ENCODE peak calls at places on chromosomes 16 and 17, in four cellular contexts. One of them, this sample, is unnamed.
A peak's percentile ranks its signal among the peaks of the same experiment; 100 is the strongest.

GRCh38 chr16:13529193-13529982 is 390.6 kb upstream of the ERCC4 start:
- DNase-seq in activated effector memory CD4-positive, alpha-beta T cell treated with Interleukin-2 at 50 U/mL for 16 hours: no peak
- DNase-seq in stimulated activated CD4-positive, alpha-beta T cell treated with anti-CD3 and anti-CD28 coated beads, Interleukin-2, amount 100 ng/mL, for 48 hours: no peak
- DNase-seq in ACHN: no peak
- DNase-seq in this sample: no peak

GRCh38 chr17:36001109-36001735 is at the start of gene CCL15:
- DNase-seq in activated effector memory CD4-positive, alpha-beta T cell treated with Interleukin-2 at 50 U/mL for 16 hours: no peak
- DNase-seq in stimulated activated CD4-positive, alpha-beta T cell treated with anti-CD3 and anti-CD28 coated beads, Interleukin-2, amount 100 ng/mL, for 48 hours: no peak
- DNase-seq in ACHN: no peak
- DNase-seq in this sample: no peak

GRCh38 chr16:12801511-12802042 is 2.1 kb downstream of the CPPED1 start:
- DNase-seq in activated effector memory CD4-positive, alpha-beta T cell treated with Interleukin-2 at 50 U/mL for 16 hours: no peak
- DNase-seq in stimulated activated CD4-positive, alpha-beta T cell treated with anti-CD3 and anti-CD28 coated beads, Interleukin-2, amount 100 ng/mL, for 48 hours: no peak
- DNase-seq in ACHN: no peak
- DNase-seq in this sample: no peak

GRCh38 chr16:87178177-87178863 is 138.9 kb downstream of the C16orf95 start:
- DNase-seq in activated effector memory CD4-positive, alpha-beta T cell treated with Interleukin-2 at 50 U/mL for 16 hours: no peak
- DNase-seq in stimulated activated CD4-positive, alpha-beta T cell treated with anti-CD3 and anti-CD28 coated beads, Interleukin-2, amount 100 ng/mL, for 48 hours: no peak
- DNase-seq in ACHN: no peak
- DNase-seq in this sample: no peak

GRCh38 chr16:89395150-89396142 is 94.9 kb downstream of the ANKRD11 start:
- DNase-seq in activated effector memory CD4-positive, alpha-beta T cell treated with Interleukin-2 at 50 U/mL for 16 hours: no peak
- DNase-seq in stimulated activated CD4-positive, alpha-beta T cell treated with anti-CD3 and anti-CD28 coated beads, Interleukin-2, amount 100 ng/mL, for 48 hours: no peak
- DNase-seq in ACHN: peak; percentile 100
- DNase-seq in this sample: no peak

GRCh38 chr17:68238894-68239293 is 8.9 kb upstream of the AMZ2 start:
- DNase-seq in activated effector memory CD4-positive, alpha-beta T cell treated with Interleukin-2 at 50 U/mL for 16 hours: no peak
- DNase-seq in stimulated activated CD4-positive, alpha-beta T cell treated with anti-CD3 and anti-CD28 coated beads, Interleukin-2, amount 100 ng/mL, for 48 hours: no peak
- DNase-seq in ACHN: no peak
- DNase-seq in this sample: no peak

GRCh38 chr16:57952909-57953308 is 18.0 kb downstream of the CNGB1 start:
- DNase-seq in activated effector memory CD4-positive, alpha-beta T cell treated with Interleukin-2 at 50 U/mL for 16 hours: no peak
- DNase-seq in stimulated activated CD4-positive, alpha-beta T cell treated with anti-CD3 and anti-CD28 coated beads, Interleukin-2, amount 100 ng/mL, for 48 hours: no peak
- DNase-seq in ACHN: no peak
- DNase-seq in this sample: no peak

GRCh38 chr16:56349711-56350161 is 75.6 kb downstream of the AMFR start:
- DNase-seq in activated effector memory CD4-positive, alpha-beta T cell treated with Interleukin-2 at 50 U/mL for 16 hours: no peak
- DNase-seq in stimulated activated CD4-positive, alpha-beta T cell treated with anti-CD3 and anti-CD28 coated beads, Interleukin-2, amount 100 ng/mL, for 48 hours: no peak
- DNase-seq in ACHN: no peak
- DNase-seq in this sample: no peak

GRCh38 chr16:1762879-1763520 is 8.3 kb downstream of the NME3 start:
- DNase-seq in activated effector memory CD4-positive, alpha-beta T cell treated with Interleukin-2 at 50 U/mL for 16 hours: no peak
- DNase-seq in stimulated activated CD4-positive, alpha-beta T cell treated with anti-CD3 and anti-CD28 coated beads, Interleukin-2, amount 100 ng/mL, for 48 hours: no peak
- DNase-seq in ACHN: no peak
- DNase-seq in this sample: no peak

GRCh38 chr16:30921748-30922419 is 1.5 kb upstream of the FBXL19 start:
- DNase-seq in activated effector memory CD4-positive, alpha-beta T cell treated with Interleukin-2 at 50 U/mL for 16 hours: peak; percentile 78
- DNase-seq in stimulated activated CD4-positive, alpha-beta T cell treated with anti-CD3 and anti-CD28 coated beads, Interleukin-2, amount 100 ng/mL, for 48 hours: peak; percentile 87
- DNase-seq in ACHN: peak; percentile 92
- DNase-seq in this sample: peak; percentile 85

GRCh38 chr17:2710804-2711607 is 558 bp downstream of the CLUH start:
- DNase-seq in activated effector memory CD4-positive, alpha-beta T cell treated with Interleukin-2 at 50 U/mL for 16 hours: no peak
- DNase-seq in stimulated activated CD4-positive, alpha-beta T cell treated with anti-CD3 and anti-CD28 coated beads, Interleukin-2, amount 100 ng/mL, for 48 hours: no peak
- DNase-seq in ACHN: peak; percentile 55
- DNase-seq in this sample: peak; percentile 34

GRCh38 chr17:50355701-50356341 is 9.9 kb downstream of the XYLT2 start:
- DNase-seq in activated effector memory CD4-positive, alpha-beta T cell treated with Interleukin-2 at 50 U/mL for 16 hours: no peak
- DNase-seq in stimulated activated CD4-positive, alpha-beta T cell treated with anti-CD3 and anti-CD28 coated beads, Interleukin-2, amount 100 ng/mL, for 48 hours: no peak
- DNase-seq in ACHN: no peak
- DNase-seq in this sample: no peak

GRCh38 chr16:87471278-87472141 is 21.3 kb downstream of the ZCCHC14 start:
- DNase-seq in activated effector memory CD4-positive, alpha-beta T cell treated with Interleukin-2 at 50 U/mL for 16 hours: no peak
- DNase-seq in stimulated activated CD4-positive, alpha-beta T cell treated with anti-CD3 and anti-CD28 coated beads, Interleukin-2, amount 100 ng/mL, for 48 hours: no peak
- DNase-seq in ACHN: no peak
- DNase-seq in this sample: no peak

GRCh38 chr17:35555695-35556094 is 4.9 kb downstream of the SLFN14 start:
- DNase-seq in activated effector memory CD4-positive, alpha-beta T cell treated with Interleukin-2 at 50 U/mL for 16 hours: no peak
- DNase-seq in stimulated activated CD4-positive, alpha-beta T cell treated with anti-CD3 and anti-CD28 coated beads, Interleukin-2, amount 100 ng/mL, for 48 hours: no peak
- DNase-seq in ACHN: no peak
- DNase-seq in this sample: no peak

GRCh38 chr17:72030067-72030899 is 90.5 kb upstream of the SOX9 start:
- DNase-seq in activated effector memory CD4-positive, alpha-beta T cell treated with Interleukin-2 at 50 U/mL for 16 hours: peak; percentile 2
- DNase-seq in stimulated activated CD4-positive, alpha-beta T cell treated with anti-CD3 and anti-CD28 coated beads, Interleukin-2, amount 100 ng/mL, for 48 hours: no peak
- DNase-seq in ACHN: peak; percentile 83
- DNase-seq in this sample: peak; percentile 6

GRCh38 chr17:82330322-82331239 is 3.0 kb downstream of the SECTM1 start:
- DNase-seq in activated effector memory CD4-positive, alpha-beta T cell treated with Interleukin-2 at 50 U/mL for 16 hours: no peak
- DNase-seq in stimulated activated CD4-positive, alpha-beta T cell treated with anti-CD3 and anti-CD28 coated beads, Interleukin-2, amount 100 ng/mL, for 48 hours: no peak
- DNase-seq in ACHN: peak; percentile 64
- DNase-seq in this sample: no peak

GRCh38 chr16:1474047-1474446 is 781 bp downstream of the CLCN7 start:
- DNase-seq in activated effector memory CD4-positive, alpha-beta T cell treated with Interleukin-2 at 50 U/mL for 16 hours: no peak
- DNase-seq in stimulated activated CD4-positive, alpha-beta T cell treated with anti-CD3 and anti-CD28 coated beads, Interleukin-2, amount 100 ng/mL, for 48 hours: no peak
- DNase-seq in ACHN: no peak
- DNase-seq in this sample: peak; percentile 3

GRCh38 chr17:31392856-31393748 is 1.6 kb downstream of the RAB11FIP4 start:
- DNase-seq in activated effector memory CD4-positive, alpha-beta T cell treated with Interleukin-2 at 50 U/mL for 16 hours: no peak
- DNase-seq in stimulated activated CD4-positive, alpha-beta T cell treated with anti-CD3 and anti-CD28 coated beads, Interleukin-2, amount 100 ng/mL, for 48 hours: no peak
- DNase-seq in ACHN: peak; percentile 21
- DNase-seq in this sample: no peak

GRCh38 chr17:50184057-50184456 is 17.4 kb downstream of the COL1A1 start:
- DNase-seq in activated effector memory CD4-positive, alpha-beta T cell treated with Interleukin-2 at 50 U/mL for 16 hours: no peak
- DNase-seq in stimulated activated CD4-positive, alpha-beta T cell treated with anti-CD3 and anti-CD28 coated beads, Interleukin-2, amount 100 ng/mL, for 48 hours: no peak
- DNase-seq in ACHN: no peak
- DNase-seq in this sample: no peak

GRCh38 chr16:63581560-63581959 is 1540.3 kb downstream of the CDH11 start:
- DNase-seq in activated effector memory CD4-positive, alpha-beta T cell treated with Interleukin-2 at 50 U/mL for 16 hours: no peak
- DNase-seq in stimulated activated CD4-positive, alpha-beta T cell treated with anti-CD3 and anti-CD28 coated beads, Interleukin-2, amount 100 ng/mL, for 48 hours: no peak
- DNase-seq in ACHN: no peak
- DNase-seq in this sample: no peak

GRCh38 chr17:72063756-72064461 is 56.9 kb upstream of the SOX9 start:
- DNase-seq in activated effector memory CD4-positive, alpha-beta T cell treated with Interleukin-2 at 50 U/mL for 16 hours: no peak
- DNase-seq in stimulated activated CD4-positive, alpha-beta T cell treated with anti-CD3 and anti-CD28 coated beads, Interleukin-2, amount 100 ng/mL, for 48 hours: no peak
- DNase-seq in ACHN: no peak
- DNase-seq in this sample: no peak

GRCh38 chr16:4214215-4214621 is 27.7 kb downstream of the SRL start:
- DNase-seq in activated effector memory CD4-positive, alpha-beta T cell treated with Interleukin-2 at 50 U/mL for 16 hours: no peak
- DNase-seq in stimulated activated CD4-positive, alpha-beta T cell treated with anti-CD3 and anti-CD28 coated beads, Interleukin-2, amount 100 ng/mL, for 48 hours: no peak
- DNase-seq in ACHN: peak; percentile 87
- DNase-seq in this sample: no peak

GRCh38 chr16:30416624-30417298 is 9.4 kb downstream of the ZNF771 start:
- DNase-seq in activated effector memory CD4-positive, alpha-beta T cell treated with Interleukin-2 at 50 U/mL for 16 hours: no peak
- DNase-seq in stimulated activated CD4-positive, alpha-beta T cell treated with anti-CD3 and anti-CD28 coated beads, Interleukin-2, amount 100 ng/mL, for 48 hours: no peak
- DNase-seq in ACHN: no peak
- DNase-seq in this sample: no peak

GRCh38 chr17:68697850-68698313 is 96.7 kb upstream of the FAM20A start:
- DNase-seq in activated effector memory CD4-positive, alpha-beta T cell treated with Interleukin-2 at 50 U/mL for 16 hours: no peak
- DNase-seq in stimulated activated CD4-positive, alpha-beta T cell treated with anti-CD3 and anti-CD28 coated beads, Interleukin-2, amount 100 ng/mL, for 48 hours: no peak
- DNase-seq in ACHN: no peak
- DNase-seq in this sample: no peak

GRCh38 chr16:56689171-56689570 is 6.9 kb downstream of the MT1X start:
- DNase-seq in activated effector memory CD4-positive, alpha-beta T cell treated with Interleukin-2 at 50 U/mL for 16 hours: no peak
- DNase-seq in stimulated activated CD4-positive, alpha-beta T cell treated with anti-CD3 and anti-CD28 coated beads, Interleukin-2, amount 100 ng/mL, for 48 hours: no peak
- DNase-seq in ACHN: no peak
- DNase-seq in this sample: no peak

GRCh38 chr17:65956814-65957213 is 235.1 kb downstream of the CEP112 start:
- DNase-seq in activated effector memory CD4-positive, alpha-beta T cell treated with Interleukin-2 at 50 U/mL for 16 hours: no peak
- DNase-seq in stimulated activated CD4-positive, alpha-beta T cell treated with anti-CD3 and anti-CD28 coated beads, Interleukin-2, amount 100 ng/mL, for 48 hours: no peak
- DNase-seq in ACHN: no peak
- DNase-seq in this sample: no peak

GRCh38 chr17:48954300-48954755 is 9.7 kb upstream of the SNF8 start:
- DNase-seq in activated effector memory CD4-positive, alpha-beta T cell treated with Interleukin-2 at 50 U/mL for 16 hours: no peak
- DNase-seq in stimulated activated CD4-positive, alpha-beta T cell treated with anti-CD3 and anti-CD28 coated beads, Interleukin-2, amount 100 ng/mL, for 48 hours: no peak
- DNase-seq in ACHN: peak; percentile 34
- DNase-seq in this sample: no peak

GRCh38 chr17:385195-385835 is 32.7 kb upstream of the RPH3AL start:
- DNase-seq in activated effector memory CD4-positive, alpha-beta T cell treated with Interleukin-2 at 50 U/mL for 16 hours: no peak
- DNase-seq in stimulated activated CD4-positive, alpha-beta T cell treated with anti-CD3 and anti-CD28 coated beads, Interleukin-2, amount 100 ng/mL, for 48 hours: no peak
- DNase-seq in ACHN: peak; percentile 46
- DNase-seq in this sample: no peak

GRCh38 chr17:1573932-1574696 is 11.5 kb upstream of the PITPNA start:
- DNase-seq in activated effector memory CD4-positive, alpha-beta T cell treated with Interleukin-2 at 50 U/mL for 16 hours: peak; percentile 11
- DNase-seq in stimulated activated CD4-positive, alpha-beta T cell treated with anti-CD3 and anti-CD28 coated beads, Interleukin-2, amount 100 ng/mL, for 48 hours: peak; percentile 86
- DNase-seq in ACHN: peak; percentile 84
- DNase-seq in this sample: no peak

GRCh38 chr16:57297856-57298255 is 13.4 kb upstream of the PLLP start:
- DNase-seq in activated effector memory CD4-positive, alpha-beta T cell treated with Interleukin-2 at 50 U/mL for 16 hours: peak; percentile 40
- DNase-seq in stimulated activated CD4-positive, alpha-beta T cell treated with anti-CD3 and anti-CD28 coated beads, Interleukin-2, amount 100 ng/mL, for 48 hours: no peak
- DNase-seq in ACHN: no peak
- DNase-seq in this sample: peak; percentile 76

GRCh38 chr17:34151081-34151480 is 104.0 kb upstream of the CCL2 start:
- DNase-seq in activated effector memory CD4-positive, alpha-beta T cell treated with Interleukin-2 at 50 U/mL for 16 hours: no peak
- DNase-seq in stimulated activated CD4-positive, alpha-beta T cell treated with anti-CD3 and anti-CD28 coated beads, Interleukin-2, amount 100 ng/mL, for 48 hours: no peak
- DNase-seq in ACHN: no peak
- DNase-seq in this sample: no peak

GRCh38 chr16:56246051-56246817 is 54.9 kb downstream of the GNAO1 start:
- DNase-seq in activated effector memory CD4-positive, alpha-beta T cell treated with Interleukin-2 at 50 U/mL for 16 hours: no peak
- DNase-seq in stimulated activated CD4-positive, alpha-beta T cell treated with anti-CD3 and anti-CD28 coated beads, Interleukin-2, amount 100 ng/mL, for 48 hours: no peak
- DNase-seq in ACHN: peak; percentile 41
- DNase-seq in this sample: no peak

GRCh38 chr16:81158964-81159363 is 62.8 kb upstream of the GCSH start:
- DNase-seq in activated effector memory CD4-positive, alpha-beta T cell treated with Interleukin-2 at 50 U/mL for 16 hours: no peak
- DNase-seq in stimulated activated CD4-positive, alpha-beta T cell treated with anti-CD3 and anti-CD28 coated beads, Interleukin-2, amount 100 ng/mL, for 48 hours: no peak
- DNase-seq in ACHN: no peak
- DNase-seq in this sample: no peak

GRCh38 chr17:81578561-81579225 is 26.5 kb upstream of the FAAP100 start:
- DNase-seq in activated effector memory CD4-positive, alpha-beta T cell treated with Interleukin-2 at 50 U/mL for 16 hours: no peak
- DNase-seq in stimulated activated CD4-positive, alpha-beta T cell treated with anti-CD3 and anti-CD28 coated beads, Interleukin-2, amount 100 ng/mL, for 48 hours: no peak
- DNase-seq in ACHN: no peak
- DNase-seq in this sample: no peak

This sample was measured in CD4-positive, alpha-beta memory T cell.